ENCODE peak calls at places on chromosomes 5 and 9, in nine cellular contexts. One of them, this sample, is unnamed.

GRCh38 chr5:173333900-173334685 is 5.9 kb upstream of the STC2 start:
- DNase-seq in OCI-LY7: no peak
- DNase-seq in aorta: no peak
- DNase-seq in activated T-helper 9 cell treated with anti-CD3 and anti-CD28 coated beads, Interleukin-2, amount 50 U/mL, for 16 hours: no peak
- DNase-seq in cerebellar cortex: no peak
- DNase-seq in fibroblast of pulmonary artery: peak; percentile 90
- DNase-seq in retinal pigment epithelial cell: no peak
- DNase-seq in stimulated activated CD4-positive, alpha-beta T cell treated with anti-CD3 and anti-CD28 coated beads, Interleukin-4, amount 100 ng/mL, for 1 hour: no peak
- DNase-seq in substantia nigra: no peak
- DNase-seq in this sample: no peak

GRCh38 chr9:127875306-127875966 is 2.0 kb downstream of the AK1 start:
- DNase-seq in OCI-LY7: no peak
- DNase-seq in aorta: no peak
- DNase-seq in activated T-helper 9 cell treated with anti-CD3 and anti-CD28 coated beads, Interleukin-2, amount 50 U/mL, for 16 hours: no peak
- DNase-seq in cerebellar cortex: no peak
- DNase-seq in fibroblast of pulmonary artery: peak; percentile 45
- DNase-seq in retinal pigment epithelial cell: no peak
- DNase-seq in stimulated activated CD4-positive, alpha-beta T cell treated with anti-CD3 and anti-CD28 coated beads, Interleukin-4, amount 100 ng/mL, for 1 hour: no peak
- DNase-seq in substantia nigra: no peak
- DNase-seq in this sample: peak; percentile 84

GRCh38 chr5:109312695-109313094 is 97.1 kb downstream of the PJA2 start:
- DNase-seq in OCI-LY7: no peak
- DNase-seq in aorta: no peak
- DNase-seq in activated T-helper 9 cell treated with anti-CD3 and anti-CD28 coated beads, Interleukin-2, amount 50 U/mL, for 16 hours: no peak
- DNase-seq in cerebellar cortex: no peak
- DNase-seq in fibroblast of pulmonary artery: no peak
- DNase-seq in retinal pigment epithelial cell: no peak
- DNase-seq in stimulated activated CD4-positive, alpha-beta T cell treated with anti-CD3 and anti-CD28 coated beads, Interleukin-4, amount 100 ng/mL, for 1 hour: no peak
- DNase-seq in substantia nigra: no peak
- DNase-seq in this sample: no peak

GRCh38 chr5:30401479-30402058 is 791.9 kb upstream of the CDH6 start:
- DNase-seq in OCI-LY7: peak; percentile 1
- DNase-seq in aorta: no peak
- DNase-seq in activated T-helper 9 cell treated with anti-CD3 and anti-CD28 coated beads, Interleukin-2, amount 50 U/mL, for 16 hours: no peak
- DNase-seq in cerebellar cortex: peak; percentile 9
- DNase-seq in fibroblast of pulmonary artery: peak; percentile 47
- DNase-seq in retinal pigment epithelial cell: peak; percentile 26
- DNase-seq in stimulated activated CD4-positive, alpha-beta T cell treated with anti-CD3 and anti-CD28 coated beads, Interleukin-4, amount 100 ng/mL, for 1 hour: no peak
- DNase-seq in substantia nigra: no peak
- DNase-seq in this sample: peak; percentile 63

GRCh38 chr9:21941337-21941995 is 52.7 kb downstream of the CDKN2A start:
- DNase-seq in OCI-LY7: no peak
- DNase-seq in aorta: no peak
- DNase-seq in activated T-helper 9 cell treated with anti-CD3 and anti-CD28 coated beads, Interleukin-2, amount 50 U/mL, for 16 hours: no peak
- DNase-seq in cerebellar cortex: no peak
- DNase-seq in fibroblast of pulmonary artery: no peak
- DNase-seq in retinal pigment epithelial cell: no peak
- DNase-seq in stimulated activated CD4-positive, alpha-beta T cell treated with anti-CD3 and anti-CD28 coated beads, Interleukin-4, amount 100 ng/mL, for 1 hour: no peak
- DNase-seq in substantia nigra: no peak
- DNase-seq in this sample: no peak

GRCh38 chr5:16744164-16744880 is 127.5 kb upstream of the RETREG1 start:
- DNase-seq in OCI-LY7: no peak
- DNase-seq in aorta: no peak
- DNase-seq in activated T-helper 9 cell treated with anti-CD3 and anti-CD28 coated beads, Interleukin-2, amount 50 U/mL, for 16 hours: no peak
- DNase-seq in cerebellar cortex: no peak
- DNase-seq in fibroblast of pulmonary artery: no peak
- DNase-seq in retinal pigment epithelial cell: no peak
- DNase-seq in stimulated activated CD4-positive, alpha-beta T cell treated with anti-CD3 and anti-CD28 coated beads, Interleukin-4, amount 100 ng/mL, for 1 hour: no peak
- DNase-seq in substantia nigra: no peak
- DNase-seq in this sample: no peak

GRCh38 chr5:127799293-127799905 is 96.2 kb downstream of the CCDC192 start:
- DNase-seq in OCI-LY7: no peak
- DNase-seq in aorta: no peak
- DNase-seq in activated T-helper 9 cell treated with anti-CD3 and anti-CD28 coated beads, Interleukin-2, amount 50 U/mL, for 16 hours: no peak
- DNase-seq in cerebellar cortex: no peak
- DNase-seq in fibroblast of pulmonary artery: no peak
- DNase-seq in retinal pigment epithelial cell: no peak
- DNase-seq in stimulated activated CD4-positive, alpha-beta T cell treated with anti-CD3 and anti-CD28 coated beads, Interleukin-4, amount 100 ng/mL, for 1 hour: no peak
- DNase-seq in substantia nigra: no peak
- DNase-seq in this sample: no peak

GRCh38 chr9:20242767-20243166 is 379.5 kb downstream of the MLLT3 start:
- DNase-seq in OCI-LY7: peak; percentile 84
- DNase-seq in aorta: no peak
- DNase-seq in activated T-helper 9 cell treated with anti-CD3 and anti-CD28 coated beads, Interleukin-2, amount 50 U/mL, for 16 hours: no peak
- DNase-seq in cerebellar cortex: no peak
- DNase-seq in fibroblast of pulmonary artery: no peak
- DNase-seq in retinal pigment epithelial cell: no peak
- DNase-seq in stimulated activated CD4-positive, alpha-beta T cell treated with anti-CD3 and anti-CD28 coated beads, Interleukin-4, amount 100 ng/mL, for 1 hour: peak; percentile 7
- DNase-seq in substantia nigra: no peak
- DNase-seq in this sample: peak; percentile 17

GRCh38 chr9:128275198-128276007 is at the start of gene GOLGA2:
- DNase-seq in OCI-LY7: no peak
- DNase-seq in aorta: peak; percentile 67
- DNase-seq in activated T-helper 9 cell treated with anti-CD3 and anti-CD28 coated beads, Interleukin-2, amount 50 U/mL, for 16 hours: no peak
- DNase-seq in cerebellar cortex: no peak
- DNase-seq in fibroblast of pulmonary artery: peak; percentile 72
- DNase-seq in retinal pigment epithelial cell: no peak
- DNase-seq in stimulated activated CD4-positive, alpha-beta T cell treated with anti-CD3 and anti-CD28 coated beads, Interleukin-4, amount 100 ng/mL, for 1 hour: no peak
- DNase-seq in substantia nigra: no peak
- DNase-seq in this sample: peak; percentile 80

GRCh38 chr9:126057461-126057860 is 269.2 kb upstream of the MVB12B start:
- DNase-seq in OCI-LY7: no peak
- DNase-seq in aorta: no peak
- DNase-seq in activated T-helper 9 cell treated with anti-CD3 and anti-CD28 coated beads, Interleukin-2, amount 50 U/mL, for 16 hours: no peak
- DNase-seq in cerebellar cortex: no peak
- DNase-seq in fibroblast of pulmonary artery: no peak
- DNase-seq in retinal pigment epithelial cell: no peak
- DNase-seq in stimulated activated CD4-positive, alpha-beta T cell treated with anti-CD3 and anti-CD28 coated beads, Interleukin-4, amount 100 ng/mL, for 1 hour: no peak
- DNase-seq in substantia nigra: no peak
- DNase-seq in this sample: no peak

GRCh38 chr9:133224762-133225161 is 15.7 kb upstream of the OBP2B start:
- DNase-seq in OCI-LY7: no peak
- DNase-seq in aorta: no peak
- DNase-seq in activated T-helper 9 cell treated with anti-CD3 and anti-CD28 coated beads, Interleukin-2, amount 50 U/mL, for 16 hours: no peak
- DNase-seq in cerebellar cortex: no peak
- DNase-seq in fibroblast of pulmonary artery: no peak
- DNase-seq in retinal pigment epithelial cell: no peak
- DNase-seq in stimulated activated CD4-positive, alpha-beta T cell treated with anti-CD3 and anti-CD28 coated beads, Interleukin-4, amount 100 ng/mL, for 1 hour: no peak
- DNase-seq in substantia nigra: no peak
- DNase-seq in this sample: no peak

GRCh38 chr5:68189613-68190012 is 25.9 kb upstream of the PIK3R1 start:
- DNase-seq in OCI-LY7: no peak
- DNase-seq in aorta: no peak
- DNase-seq in activated T-helper 9 cell treated with anti-CD3 and anti-CD28 coated beads, Interleukin-2, amount 50 U/mL, for 16 hours: no peak
- DNase-seq in cerebellar cortex: no peak
- DNase-seq in fibroblast of pulmonary artery: no peak
- DNase-seq in retinal pigment epithelial cell: no peak
- DNase-seq in stimulated activated CD4-positive, alpha-beta T cell treated with anti-CD3 and anti-CD28 coated beads, Interleukin-4, amount 100 ng/mL, for 1 hour: no peak
- DNase-seq in substantia nigra: no peak
- DNase-seq in this sample: no peak

GRCh38 chr9:95854386-95855015 is 21.0 kb upstream of the ERCC6L2 start:
- DNase-seq in OCI-LY7: no peak
- DNase-seq in aorta: no peak
- DNase-seq in activated T-helper 9 cell treated with anti-CD3 and anti-CD28 coated beads, Interleukin-2, amount 50 U/mL, for 16 hours: no peak
- DNase-seq in cerebellar cortex: no peak
- DNase-seq in fibroblast of pulmonary artery: peak; percentile 80
- DNase-seq in retinal pigment epithelial cell: peak; percentile 59
- DNase-seq in stimulated activated CD4-positive, alpha-beta T cell treated with anti-CD3 and anti-CD28 coated beads, Interleukin-4, amount 100 ng/mL, for 1 hour: no peak
- DNase-seq in substantia nigra: no peak
- DNase-seq in this sample: peak; percentile 54

GRCh38 chr5:113321266-113321665 is 113.5 kb downstream of the TSSK1B start:
- DNase-seq in OCI-LY7: no peak
- DNase-seq in aorta: no peak
- DNase-seq in activated T-helper 9 cell treated with anti-CD3 and anti-CD28 coated beads, Interleukin-2, amount 50 U/mL, for 16 hours: no peak
- DNase-seq in cerebellar cortex: no peak
- DNase-seq in fibroblast of pulmonary artery: no peak
- DNase-seq in retinal pigment epithelial cell: no peak
- DNase-seq in stimulated activated CD4-positive, alpha-beta T cell treated with anti-CD3 and anti-CD28 coated beads, Interleukin-4, amount 100 ng/mL, for 1 hour: no peak
- DNase-seq in substantia nigra: no peak
- DNase-seq in this sample: no peak

GRCh38 chr5:76789991-76790571 is 28.7 kb upstream of the F2RL1 start:
- DNase-seq in OCI-LY7: no peak
- DNase-seq in aorta: no peak
- DNase-seq in activated T-helper 9 cell treated with anti-CD3 and anti-CD28 coated beads, Interleukin-2, amount 50 U/mL, for 16 hours: no peak
- DNase-seq in cerebellar cortex: no peak
- DNase-seq in fibroblast of pulmonary artery: peak; percentile 72
- DNase-seq in retinal pigment epithelial cell: no peak
- DNase-seq in stimulated activated CD4-positive, alpha-beta T cell treated with anti-CD3 and anti-CD28 coated beads, Interleukin-4, amount 100 ng/mL, for 1 hour: no peak
- DNase-seq in substantia nigra: no peak
- DNase-seq in this sample: no peak

GRCh38 chr9:131804826-131805225 is 65.0 kb upstream of the RAPGEF1 start:
- DNase-seq in OCI-LY7: no peak
- DNase-seq in aorta: no peak
- DNase-seq in activated T-helper 9 cell treated with anti-CD3 and anti-CD28 coated beads, Interleukin-2, amount 50 U/mL, for 16 hours: no peak
- DNase-seq in cerebellar cortex: no peak
- DNase-seq in fibroblast of pulmonary artery: no peak
- DNase-seq in retinal pigment epithelial cell: no peak
- DNase-seq in stimulated activated CD4-positive, alpha-beta T cell treated with anti-CD3 and anti-CD28 coated beads, Interleukin-4, amount 100 ng/mL, for 1 hour: no peak
- DNase-seq in substantia nigra: no peak
- DNase-seq in this sample: no peak

GRCh38 chr5:57779383-57780223 is 297.0 kb upstream of the ACTBL2 start:
- DNase-seq in OCI-LY7: peak; percentile 34
- DNase-seq in aorta: no peak
- DNase-seq in activated T-helper 9 cell treated with anti-CD3 and anti-CD28 coated beads, Interleukin-2, amount 50 U/mL, for 16 hours: no peak
- DNase-seq in cerebellar cortex: peak; percentile 60
- DNase-seq in fibroblast of pulmonary artery: peak; percentile 86
- DNase-seq in retinal pigment epithelial cell: peak; percentile 46
- DNase-seq in stimulated activated CD4-positive, alpha-beta T cell treated with anti-CD3 and anti-CD28 coated beads, Interleukin-4, amount 100 ng/mL, for 1 hour: no peak
- DNase-seq in substantia nigra: peak; percentile 7
- DNase-seq in this sample: peak; percentile 91

GRCh38 chr9:136946893-136947891 is 2.1 kb downstream of the C8G start:
- DNase-seq in OCI-LY7: no peak
- DNase-seq in aorta: peak; percentile 49
- DNase-seq in activated T-helper 9 cell treated with anti-CD3 and anti-CD28 coated beads, Interleukin-2, amount 50 U/mL, for 16 hours: no peak
- DNase-seq in cerebellar cortex: peak; percentile 70
- DNase-seq in fibroblast of pulmonary artery: no peak
- DNase-seq in retinal pigment epithelial cell: no peak
- DNase-seq in stimulated activated CD4-positive, alpha-beta T cell treated with anti-CD3 and anti-CD28 coated beads, Interleukin-4, amount 100 ng/mL, for 1 hour: no peak
- DNase-seq in substantia nigra: peak; percentile 39
- DNase-seq in this sample: no peak

GRCh38 chr5:98031496-98031895 is 742.0 kb upstream of the RGMB start:
- DNase-seq in OCI-LY7: no peak
- DNase-seq in aorta: no peak
- DNase-seq in activated T-helper 9 cell treated with anti-CD3 and anti-CD28 coated beads, Interleukin-2, amount 50 U/mL, for 16 hours: no peak
- DNase-seq in cerebellar cortex: no peak
- DNase-seq in fibroblast of pulmonary artery: no peak
- DNase-seq in retinal pigment epithelial cell: no peak
- DNase-seq in stimulated activated CD4-positive, alpha-beta T cell treated with anti-CD3 and anti-CD28 coated beads, Interleukin-4, amount 100 ng/mL, for 1 hour: no peak
- DNase-seq in substantia nigra: no peak
- DNase-seq in this sample: no peak

GRCh38 chr5:61653802-61654580 is 321.9 kb downstream of the ZSWIM6 start:
- DNase-seq in OCI-LY7: no peak
- DNase-seq in aorta: no peak
- DNase-seq in activated T-helper 9 cell treated with anti-CD3 and anti-CD28 coated beads, Interleukin-2, amount 50 U/mL, for 16 hours: no peak
- DNase-seq in cerebellar cortex: no peak
- DNase-seq in fibroblast of pulmonary artery: no peak
- DNase-seq in retinal pigment epithelial cell: no peak
- DNase-seq in stimulated activated CD4-positive, alpha-beta T cell treated with anti-CD3 and anti-CD28 coated beads, Interleukin-4, amount 100 ng/mL, for 1 hour: no peak
- DNase-seq in substantia nigra: no peak
- DNase-seq in this sample: no peak

GRCh38 chr9:34992376-34992951 is 2.9 kb downstream of the DNAJB5 start:
- DNase-seq in OCI-LY7: no peak
- DNase-seq in aorta: peak; percentile 85
- DNase-seq in activated T-helper 9 cell treated with anti-CD3 and anti-CD28 coated beads, Interleukin-2, amount 50 U/mL, for 16 hours: peak; percentile 50
- DNase-seq in cerebellar cortex: no peak
- DNase-seq in fibroblast of pulmonary artery: peak; percentile 89
- DNase-seq in retinal pigment epithelial cell: peak; percentile 91
- DNase-seq in stimulated activated CD4-positive, alpha-beta T cell treated with anti-CD3 and anti-CD28 coated beads, Interleukin-4, amount 100 ng/mL, for 1 hour: peak; percentile 70
- DNase-seq in substantia nigra: no peak
- DNase-seq in this sample: peak; percentile 95

GRCh38 chr5:64364426-64364825 is 141.4 kb upstream of the RGS7BP start:
- DNase-seq in OCI-LY7: no peak
- DNase-seq in aorta: no peak
- DNase-seq in activated T-helper 9 cell treated with anti-CD3 and anti-CD28 coated beads, Interleukin-2, amount 50 U/mL, for 16 hours: no peak
- DNase-seq in cerebellar cortex: no peak
- DNase-seq in fibroblast of pulmonary artery: no peak
- DNase-seq in retinal pigment epithelial cell: no peak
- DNase-seq in stimulated activated CD4-positive, alpha-beta T cell treated with anti-CD3 and anti-CD28 coated beads, Interleukin-4, amount 100 ng/mL, for 1 hour: no peak
- DNase-seq in substantia nigra: no peak
- DNase-seq in this sample: peak; percentile 33

GRCh38 chr5:43602456-43602817 is 543 bp upstream of the NNT start:
- DNase-seq in OCI-LY7: peak; percentile 52
- DNase-seq in aorta: peak; percentile 47
- DNase-seq in activated T-helper 9 cell treated with anti-CD3 and anti-CD28 coated beads, Interleukin-2, amount 50 U/mL, for 16 hours: no peak
- DNase-seq in cerebellar cortex: peak; percentile 38
- DNase-seq in fibroblast of pulmonary artery: peak; percentile 49
- DNase-seq in retinal pigment epithelial cell: no peak
- DNase-seq in stimulated activated CD4-positive, alpha-beta T cell treated with anti-CD3 and anti-CD28 coated beads, Interleukin-4, amount 100 ng/mL, for 1 hour: no peak
- DNase-seq in substantia nigra: no peak
- DNase-seq in this sample: peak; percentile 67

GRCh38 chr5:86579502-86579901 is 38.2 kb upstream of the COX7C start:
- DNase-seq in OCI-LY7: no peak
- DNase-seq in aorta: no peak
- DNase-seq in activated T-helper 9 cell treated with anti-CD3 and anti-CD28 coated beads, Interleukin-2, amount 50 U/mL, for 16 hours: no peak
- DNase-seq in cerebellar cortex: no peak
- DNase-seq in fibroblast of pulmonary artery: no peak
- DNase-seq in retinal pigment epithelial cell: no peak
- DNase-seq in stimulated activated CD4-positive, alpha-beta T cell treated with anti-CD3 and anti-CD28 coated beads, Interleukin-4, amount 100 ng/mL, for 1 hour: no peak
- DNase-seq in substantia nigra: no peak
- DNase-seq in this sample: no peak

GRCh38 chr9:101727621-101728524 is 10.6 kb downstream of the GRIN3A start:
- DNase-seq in OCI-LY7: peak; percentile 37
- DNase-seq in aorta: no peak
- DNase-seq in activated T-helper 9 cell treated with anti-CD3 and anti-CD28 coated beads, Interleukin-2, amount 50 U/mL, for 16 hours: no peak
- DNase-seq in cerebellar cortex: peak; percentile 49
- DNase-seq in fibroblast of pulmonary artery: peak; percentile 18
- DNase-seq in retinal pigment epithelial cell: no peak
- DNase-seq in stimulated activated CD4-positive, alpha-beta T cell treated with anti-CD3 and anti-CD28 coated beads, Interleukin-4, amount 100 ng/mL, for 1 hour: no peak
- DNase-seq in substantia nigra: no peak
- DNase-seq in this sample: peak; percentile 31

GRCh38 chr9:32483343-32483742 is 42.7 kb downstream of the RIGI start:
- DNase-seq in OCI-LY7: peak; percentile 3
- DNase-seq in aorta: no peak
- DNase-seq in activated T-helper 9 cell treated with anti-CD3 and anti-CD28 coated beads, Interleukin-2, amount 50 U/mL, for 16 hours: no peak
- DNase-seq in cerebellar cortex: no peak
- DNase-seq in fibroblast of pulmonary artery: no peak
- DNase-seq in retinal pigment epithelial cell: no peak
- DNase-seq in stimulated activated CD4-positive, alpha-beta T cell treated with anti-CD3 and anti-CD28 coated beads, Interleukin-4, amount 100 ng/mL, for 1 hour: no peak
- DNase-seq in substantia nigra: no peak
- DNase-seq in this sample: no peak

GRCh38 chr9:31144614-31145013 is 1239.8 kb upstream of the ACO1 start:
- DNase-seq in OCI-LY7: no peak
- DNase-seq in aorta: no peak
- DNase-seq in activated T-helper 9 cell treated with anti-CD3 and anti-CD28 coated beads, Interleukin-2, amount 50 U/mL, for 16 hours: no peak
- DNase-seq in cerebellar cortex: no peak
- DNase-seq in fibroblast of pulmonary artery: no peak
- DNase-seq in retinal pigment epithelial cell: no peak
- DNase-seq in stimulated activated CD4-positive, alpha-beta T cell treated with anti-CD3 and anti-CD28 coated beads, Interleukin-4, amount 100 ng/mL, for 1 hour: no peak
- DNase-seq in substantia nigra: no peak
- DNase-seq in this sample: no peak

GRCh38 chr9:137055385-137056364 is 1.8 kb upstream of the ENTPD2 start:
- DNase-seq in OCI-LY7: no peak
- DNase-seq in aorta: peak; percentile 86
- DNase-seq in activated T-helper 9 cell treated with anti-CD3 and anti-CD28 coated beads, Interleukin-2, amount 50 U/mL, for 16 hours: no peak
- DNase-seq in cerebellar cortex: peak; percentile 76
- DNase-seq in fibroblast of pulmonary artery: peak; percentile 90
- DNase-seq in retinal pigment epithelial cell: peak; percentile 41
- DNase-seq in stimulated activated CD4-positive, alpha-beta T cell treated with anti-CD3 and anti-CD28 coated beads, Interleukin-4, amount 100 ng/mL, for 1 hour: no peak
- DNase-seq in substantia nigra: peak; percentile 97
- DNase-seq in this sample: peak; percentile 96

GRCh38 chr5:177300236-177300880 is 3.2 kb downstream of the RAB24 start:
- DNase-seq in OCI-LY7: peak; percentile 81
- DNase-seq in aorta: peak; percentile 80
- DNase-seq in activated T-helper 9 cell treated with anti-CD3 and anti-CD28 coated beads, Interleukin-2, amount 50 U/mL, for 16 hours: no peak
- DNase-seq in cerebellar cortex: no peak
- DNase-seq in fibroblast of pulmonary artery: peak; percentile 72
- DNase-seq in retinal pigment epithelial cell: no peak
- DNase-seq in stimulated activated CD4-positive, alpha-beta T cell treated with anti-CD3 and anti-CD28 coated beads, Interleukin-4, amount 100 ng/mL, for 1 hour: no peak
- DNase-seq in substantia nigra: no peak
- DNase-seq in this sample: peak; percentile 73

GRCh38 chr9:121744002-121744686 is 92.7 kb downstream of the DAB2IP start:
- DNase-seq in OCI-LY7: peak; percentile 89
- DNase-seq in aorta: no peak
- DNase-seq in activated T-helper 9 cell treated with anti-CD3 and anti-CD28 coated beads, Interleukin-2, amount 50 U/mL, for 16 hours: no peak
- DNase-seq in cerebellar cortex: peak; percentile 60
- DNase-seq in fibroblast of pulmonary artery: peak; percentile 39
- DNase-seq in retinal pigment epithelial cell: no peak
- DNase-seq in stimulated activated CD4-positive, alpha-beta T cell treated with anti-CD3 and anti-CD28 coated beads, Interleukin-4, amount 100 ng/mL, for 1 hour: no peak
- DNase-seq in substantia nigra: peak; percentile 63
- DNase-seq in this sample: peak; percentile 66

GRCh38 chr9:126805546-126806262 is 864 bp downstream of the ZBTB43 start:
- DNase-seq in OCI-LY7: peak; percentile 75
- DNase-seq in aorta: peak; percentile 61
- DNase-seq in activated T-helper 9 cell treated with anti-CD3 and anti-CD28 coated beads, Interleukin-2, amount 50 U/mL, for 16 hours: peak; percentile 72
- DNase-seq in cerebellar cortex: no peak
- DNase-seq in fibroblast of pulmonary artery: peak; percentile 38
- DNase-seq in retinal pigment epithelial cell: no peak
- DNase-seq in stimulated activated CD4-positive, alpha-beta T cell treated with anti-CD3 and anti-CD28 coated beads, Interleukin-4, amount 100 ng/mL, for 1 hour: peak; percentile 70
- DNase-seq in substantia nigra: no peak
- DNase-seq in this sample: peak; percentile 54